ENCODE peak calls at places on chromosomes 11 and 22, in five cellular contexts. O is NCI-H1417; L is activated CD4-positive, CD25-positive, alpha-beta regulatory T cell; X is prostate gland; G is naive thymus-derived CD8-positive, alpha-beta T cell. R is an unnamed sample.

GRCh38 chr11:65303542-65303941 is 11.1 kb upstream of the CDC42EP2 start:
- DNase-seq in O (no peak), L (no peak), X (no peak), G (no peak), R (no peak)

GRCh38 chr11:15594607-15595006 is 479.9 kb downstream of the INSC start:
- DNase-seq in O (no peak), L (no peak), X (no peak), G (no peak), R (no peak)

GRCh38 chr22:49710746-49711145 is 116.9 kb downstream of the BRD1 start:
- DNase-seq in O (no peak), L (no peak), X (no peak), G (no peak), R (no peak)

GRCh38 chr11:119709638-119710346 is 19.2 kb downstream of the NECTIN1 start:
- DNase-seq in O (peak), L (no peak), X (no peak), G (no peak), R (peak)

GRCh38 chr11:45933131-45933821 is 10.8 kb downstream of the LARGE2 start:
- DNase-seq in O (no peak), L (no peak), X (peak), G (no peak), R (no peak)

GRCh38 chr11:100515087-100515486 is 172.0 kb upstream of the ARHGAP42 start:
- DNase-seq in O (no peak), L (no peak), X (no peak), G (no peak), R (no peak)

GRCh38 chr22:26674211-26675190 is 17.1 kb downstream of the MIAT start:
- DNase-seq in O (no peak), L (no peak), X (no peak), G (no peak), R (no peak)

GRCh38 chr11:130578738-130579368 is 130.4 kb downstream of the ADAMTS15 start:
- DNase-seq in O (no peak), L (no peak), X (no peak), G (no peak), R (no peak)

GRCh38 chr22:49573109-49573765 is 254.4 kb downstream of the BRD1 start:
- DNase-seq in O (no peak), L (no peak), X (no peak), G (no peak), R (no peak)

GRCh38 chr11:18731949-18732821 is 6.2 kb upstream of the IGSF22 start:
- DNase-seq in O (peak), L (peak), X (peak), G (peak), R (peak)

GRCh38 chr22:19062139-19062789 is 59.9 kb downstream of the DGCR2 start:
- DNase-seq in O (no peak), L (no peak), X (no peak), G (no peak), R (no peak)

GRCh38 chr11:68077617-68078592 is 39.1 kb downstream of the TCIRG1 start:
- DNase-seq in O (no peak), L (no peak), X (no peak), G (no peak), R (peak)

GRCh38 chr11:57164317-57164716 is 17.4 kb upstream of the LRRC55 start:
- DNase-seq in O (no peak), L (no peak), X (no peak), G (no peak), R (no peak)

GRCh38 chr11:130522284-130522961 is 74.0 kb downstream of the ADAMTS15 start:
- DNase-seq in O (no peak), L (no peak), X (peak), G (no peak), R (no peak)

GRCh38 chr11:57321996-57322880 is 2.5 kb downstream of the TNKS1BP1 start:
- DNase-seq in O (peak), L (no peak), X (peak), G (no peak), R (peak)

GRCh38 chr11:36222755-36223635 is 66.2 kb downstream of the COMMD9 start:
- DNase-seq in O (peak), L (no peak), X (no peak), G (no peak), R (peak)

GRCh38 chr22:44876921-44877320 is 124.5 kb downstream of the ARHGAP8 start:
- DNase-seq in O (no peak), L (no peak), X (no peak), G (no peak), R (no peak)

GRCh38 chr11:10628506-10629236 is 60.2 kb upstream of the LYVE1 start:
- DNase-seq in O (no peak), L (no peak), X (no peak), G (no peak), R (no peak)

GRCh38 chr11:45176996-45177395 is 30.6 kb downstream of the PRDM11 start:
- DNase-seq in O (peak), L (no peak), X (no peak), G (no peak), R (peak)

GRCh38 chr11:69257134-69257533 is 36.8 kb upstream of the MYEOV start:
- DNase-seq in O (no peak), L (no peak), X (no peak), G (no peak), R (no peak)

GRCh38 chr11:102253018-102253775 is 64.1 kb upstream of the BIRC3 start:
- DNase-seq in O (no peak), L (no peak), X (no peak), G (no peak), R (no peak)

GRCh38 chr11:63277345-63277943 is 34.0 kb upstream of the SLC22A25 start:
- DNase-seq in O (peak), L (no peak), X (no peak), G (no peak), R (no peak)

GRCh38 chr22:46087816-46088277 is 62.5 kb upstream of the PPARA start:
- DNase-seq in O (peak), L (no peak), X (peak), G (no peak), R (no peak)

GRCh38 chr11:87722756-87723599 is 452.3 kb downstream of the RAB38 start:
- DNase-seq in O (peak), L (no peak), X (no peak), G (no peak), R (no peak)

GRCh38 chr11:19789840-19790710 is 77.4 kb downstream of the NAV2 start:
- DNase-seq in O (no peak), L (no peak), X (no peak), G (no peak), R (no peak)

GRCh38 chr22:38569181-38569971 is 607 bp downstream of the DMC1 start:
- DNase-seq in O (no peak), L (no peak), X (no peak), G (peak), R (no peak)

GRCh38 chr22:42814616-42815015 is 42.5 kb downstream of the ARFGAP3 start:
- DNase-seq in O (no peak), L (no peak), X (no peak), G (no peak), R (no peak)

GRCh38 chr22:29661355-29661754 is 57.9 kb downstream of the NF2 start:
- DNase-seq in O (no peak), L (no peak), X (no peak), G (no peak), R (no peak)

GRCh38 chr11:1515082-1516060 is 28.8 kb upstream of the MOB2 start:
- DNase-seq in O (peak), L (peak), X (peak), G (peak), R (peak)

GRCh38 chr11:56624661-56625110 is 10.0 kb upstream of the OR5M1 start:
- DNase-seq in O (no peak), L (no peak), X (peak), G (no peak), R (no peak)

GRCh38 chr11:78041843-78042455 is 18.9 kb upstream of the KCTD14 start:
- DNase-seq in O (no peak), L (no peak), X (no peak), G (no peak), R (no peak)

GRCh38 chr22:30605449-30606110 is 1.4 kb upstream of the TCN2 start:
- DNase-seq in O (peak), L (peak), X (peak), G (peak), R (peak)

GRCh38 chr22:43396934-43397457 is 14.8 kb upstream of the MPPED1 start:
- DNase-seq in O (no peak), L (no peak), X (no peak), G (no peak), R (no peak)

GRCh38 chr22:28783786-28784671 is 11.5 kb downstream of the CCDC117 start:
- DNase-seq in O (no peak), L (no peak), X (no peak), G (no peak), R (peak)

GRCh38 chr11:121757480-121758125 is 304.8 kb upstream of the SORL1-AS1 start:
- DNase-seq in O (no peak), L (no peak), X (no peak), G (no peak), R (peak)

GRCh38 chr22:21047035-21047661 is 1.4 kb downstream of the LRRC74B start:
- DNase-seq in O (no peak), L (no peak), X (no peak), G (no peak), R (no peak)

R was measured in DMS79 treated with DMSO at 0.1 percent for 48 hours.